ENCODE peak calls at places on chromosomes 6 and 20, in six cellular contexts. T, J, Q, F, V and C are unnamed samples.
A peak's percentile ranks its signal among the peaks of the same experiment; 100 is the strongest.

GRCh38 chr6:13846841-13847240 is 32.5 kb upstream of the MCUR1 start:
- DNase-seq in T (no peak), J (no peak), Q (no peak), F (no peak), V (no peak), C (no peak)

GRCh38 chr6:7313505-7314165 is 636 bp upstream of the SSR1 start:
- DNase-seq in T (no peak), J (peak; percentile 19), Q (no peak), F (no peak), V (no peak), C (no peak)

GRCh38 chr20:22794200-22794599 is 209.8 kb upstream of the FOXA2 start:
- DNase-seq in T (no peak), J (no peak), Q (no peak), F (no peak), V (no peak), C (no peak)

GRCh38 chr20:14264869-14265268 is 72.5 kb downstream of the FLRT3 start:
- DNase-seq in T (no peak), J (no peak), Q (no peak), F (no peak), V (peak; percentile 37), C (no peak)

GRCh38 chr6:134376785-134377184 is 58.9 kb upstream of the SGK1 start:
- DNase-seq in T (no peak), J (no peak), Q (no peak), F (no peak), V (no peak), C (no peak)

GRCh38 chr6:65776332-65776731 is 69.3 kb upstream of the EYS start:
- DNase-seq in T (no peak), J (no peak), Q (no peak), F (no peak), V (no peak), C (no peak)

GRCh38 chr6:56693246-56693607 is 50.5 kb upstream of the DST start:
- DNase-seq in T (peak; percentile 74), J (peak; percentile 64), Q (no peak), F (peak; percentile 86), V (peak; percentile 87), C (peak; percentile 62)

GRCh38 chr6:39892490-39893129 is 41.7 kb downstream of the MOCS1 start:
- DNase-seq in T (peak; percentile 74), J (peak; percentile 57), Q (no peak), F (peak; percentile 72), V (peak; percentile 69), C (peak; percentile 67)

GRCh38 chr20:51563597-51564332 is 21.2 kb upstream of the NFATC2 start:
- DNase-seq in T (peak; percentile 37), J (peak; percentile 84), Q (no peak), F (peak; percentile 68), V (peak; percentile 86), C (peak; percentile 36)

GRCh38 chr6:105616521-105616920 is 213.6 kb upstream of the PREP start:
- DNase-seq in T (no peak), J (no peak), Q (no peak), F (no peak), V (no peak), C (no peak)

GRCh38 chr6:21137708-21138358 is 455.7 kb upstream of the SOX4 start:
- DNase-seq in T (no peak), J (no peak), Q (no peak), F (no peak), V (peak; percentile 44), C (no peak)

GRCh38 chr6:160167547-160168391 is 46.2 kb downstream of the SLC22A1 start:
- DNase-seq in T (no peak), J (no peak), Q (no peak), F (no peak), V (no peak), C (no peak)

GRCh38 chr6:104953410-104953953 is 3.4 kb upstream of the LIN28B start:
- DNase-seq in T (no peak), J (no peak), Q (no peak), F (no peak), V (no peak), C (no peak)

GRCh38 chr6:157512081-157512682 is 131.2 kb downstream of the ZDHHC14 start:
- DNase-seq in T (no peak), J (no peak), Q (no peak), F (no peak), V (no peak), C (no peak)

GRCh38 chr20:19913927-19914614 is 103.1 kb upstream of the NAA20 start:
- DNase-seq in T (no peak), J (no peak), Q (no peak), F (no peak), V (peak; percentile 51), C (no peak)

GRCh38 chr20:1623501-1624250 is 3.9 kb upstream of the SIRPB1 start:
- DNase-seq in T (no peak), J (no peak), Q (no peak), F (no peak), V (no peak), C (no peak)

GRCh38 chr6:111462770-111463391 is 20.1 kb downstream of the REV3L start:
- DNase-seq in T (no peak), J (no peak), Q (no peak), F (no peak), V (peak; percentile 88), C (no peak)

GRCh38 chr6:158793432-158793831 is 25.7 kb downstream of the EZR start:
- DNase-seq in T (peak; percentile 19), J (no peak), Q (no peak), F (no peak), V (peak; percentile 65), C (no peak)

GRCh38 chr20:11387189-11387754 is 530.4 kb upstream of the BTBD3 start:
- DNase-seq in T (no peak), J (peak; percentile 30), Q (no peak), F (no peak), V (peak; percentile 99), C (no peak)

GRCh38 chr6:82751718-82752117 is 313.9 kb downstream of the UBE3D start:
- DNase-seq in T (no peak), J (no peak), Q (no peak), F (no peak), V (no peak), C (no peak)

GRCh38 chr6:150573041-150573681 is 26.5 kb upstream of the PLEKHG1 start:
- DNase-seq in T (no peak), J (no peak), Q (no peak), F (no peak), V (no peak), C (no peak)

GRCh38 chr20:53646550-53646949 is 52.9 kb upstream of the ZNF217 start:
- DNase-seq in T (no peak), J (no peak), Q (no peak), F (no peak), V (no peak), C (no peak)

GRCh38 chr20:37911838-37912273 is 8.9 kb downstream of the VSTM2L start:
- DNase-seq in T (no peak), J (peak; percentile 74), Q (no peak), F (no peak), V (peak; percentile 4), C (no peak)

GRCh38 chr6:31214516-31214915 is 44.0 kb upstream of the POU5F1 start:
- DNase-seq in T (no peak), J (no peak), Q (no peak), F (no peak), V (no peak), C (no peak)

GRCh38 chr6:116370717-116371383 is at the start of gene DSE:
- DNase-seq in T (peak; percentile 67), J (peak; percentile 87), Q (peak; percentile 73), F (peak; percentile 85), V (peak; percentile 86), C (peak; percentile 78)

GRCh38 chr20:24582373-24583168 is 113.1 kb downstream of the SYNDIG1 start:
- DNase-seq in T (no peak), J (no peak), Q (no peak), F (no peak), V (no peak), C (no peak)

GRCh38 chr20:44759595-44759994 is 13.9 kb downstream of the KCNK15 start:
- DNase-seq in T (no peak), J (no peak), Q (no peak), F (no peak), V (no peak), C (no peak)

GRCh38 chr6:33430334-33430733 is 10.5 kb downstream of the SYNGAP1 start:
- DNase-seq in T (no peak), J (no peak), Q (no peak), F (no peak), V (no peak), C (no peak)
- H3K4me1 ChIP-seq in T (peaks cover 74% of the 10 kb centered on the region), J (peaks cover 3% of the 10 kb centered on the region), Q (peaks cover 57% of the 10 kb centered on the region), F (peaks cover 69% of the 10 kb centered on the region), V (peaks cover 32% of the 10 kb centered on the region), C (peaks cover 4% of the 10 kb centered on the region)

GRCh38 chr6:1393641-1394283 is 4.4 kb downstream of the FOXF2 start:
- DNase-seq in T (peak; percentile 25), J (no peak), Q (no peak), F (no peak), V (no peak), C (no peak)
- H3K4me3 ChIP-seq in T (peak overlapping the region; percentile 61), J (no peak overlapping the region), Q (no peak overlapping the region), F (peak overlapping the region; percentile 35), V (peak overlapping the region; percentile 58), C (peak overlapping the region; percentile 48)

DNA sequence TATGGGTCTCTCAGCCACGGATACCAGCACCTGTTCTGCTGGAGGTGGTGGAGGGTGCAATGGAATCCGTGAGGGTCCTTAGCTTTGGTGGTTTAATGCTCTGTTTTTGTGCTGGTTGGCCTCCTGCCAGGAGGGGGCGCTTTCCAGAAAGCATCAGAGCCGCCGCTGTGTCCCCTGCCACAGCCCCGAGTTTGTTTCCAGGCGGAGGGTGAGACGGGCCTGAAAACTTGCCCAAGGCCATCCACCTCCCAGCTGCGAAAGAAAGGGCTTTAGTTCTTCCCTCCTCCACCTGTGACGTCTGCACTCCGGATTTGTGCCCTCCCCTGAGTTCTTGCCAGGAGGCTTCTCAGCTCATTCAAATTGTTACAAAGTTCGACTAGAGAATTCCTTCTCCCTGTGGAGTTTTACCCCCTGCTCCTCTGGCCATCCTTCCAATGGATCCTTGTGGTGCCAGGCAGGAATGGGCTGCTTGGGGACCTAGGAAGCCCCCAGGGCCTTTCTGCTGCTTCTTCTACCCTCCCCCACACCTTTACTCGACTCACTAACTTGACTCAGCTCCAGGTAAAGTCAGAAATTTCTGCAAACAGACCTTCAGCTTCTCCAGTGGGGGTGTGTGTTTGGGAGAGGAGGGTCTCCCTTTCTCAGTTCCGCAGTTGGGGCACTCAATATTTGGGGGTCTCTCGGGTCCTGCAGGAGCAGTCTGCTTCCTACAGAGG is 873.7 kb downstream of the KIF16B start:
- DNase-seq in T (no peak), J (no peak), Q (no peak), F (no peak), V (no peak), C (no peak)
- TF ChIP-seq CTCF in T (no peak), J (no peak), Q (no peak), F (no peak), V (no peak), C (no peak)

GRCh38 chr6:301929-302705 is 9.8 kb downstream of the DUSP22 start:
- DNase-seq in T (no peak), J (no peak), Q (no peak), F (no peak), V (no peak), C (no peak)
- H3K4me1 ChIP-seq in T (peaks cover 48% of the 10 kb centered on the region), J (no peaks in the 10 kb centered on the region), Q (peaks cover 14% of the 10 kb centered on the region), F (peaks cover 44% of the 10 kb centered on the region), V (no peaks in the 10 kb centered on the region), C (peaks cover 4% of the 10 kb centered on the region)